ENCODE peak calls at places on chromosome 10, in four cellular contexts. A, E, L and X are unnamed samples.

GRCh38 chr10:82796510-82796909 is 921.5 kb downstream of the NRG3 start:
- DNase-seq in A (no peak), E (no peak), L (no peak), X (no peak)

GRCh38 chr10:62459500-62459899 is 85.3 kb downstream of the ZNF365 start:
- DNase-seq in A (no peak), E (no peak), L (no peak), X (no peak)

GRCh38 chr10:48462482-48463020 is 142.3 kb downstream of the ARHGAP22 start:
- DNase-seq in A (no peak), E (peak), L (no peak), X (no peak)

GRCh38 chr10:35448687-35449662 is 112.7 kb downstream of the CCNY start:
- DNase-seq in A (no peak), E (no peak), L (peak), X (no peak)

GRCh38 chr10:117112220-117112619 is 25.9 kb downstream of the VAX1 start:
- DNase-seq in A (no peak), E (no peak), L (peak), X (no peak)

GRCh38 chr10:712089-712488 is 22.6 kb upstream of the DIP2C start:
- DNase-seq in A (no peak), E (no peak), L (peak), X (no peak)

GRCh38 chr10:112851582-112851981 is 98.5 kb upstream of the TCF7L2 start:
- DNase-seq in A (no peak), E (no peak), L (no peak), X (no peak)

GRCh38 chr10:79249156-79250121 is 97.8 kb upstream of the PPIF start:
- DNase-seq in A (no peak), E (no peak), L (no peak), X (peak)

GRCh38 chr10:117537436-117537903 is 5.1 kb upstream of the EMX2 start:
- DNase-seq in A (peak), E (no peak), L (no peak), X (no peak)

GRCh38 chr10:5603091-5603847 is 63.1 kb downstream of the ASB13 start:
- DNase-seq in A (no peak), E (no peak), L (no peak), X (no peak)

GRCh38 chr10:32979041-32979440 is 21.0 kb upstream of the ITGB1 start:
- DNase-seq in A (no peak), E (no peak), L (no peak), X (no peak)

GRCh38 chr10:96610817-96611216 is 24.0 kb upstream of the TM9SF3 start:
- DNase-seq in A (no peak), E (no peak), L (no peak), X (no peak)

GRCh38 chr10:78719276-78719675 is 349.5 kb upstream of the ZMIZ1 start:
- DNase-seq in A (no peak), E (no peak), L (no peak), X (no peak)

GRCh38 chr10:96906864-96907263 is 74.8 kb downstream of the LCOR start:
- DNase-seq in A (no peak), E (no peak), L (no peak), X (peak)

GRCh38 chr10:119178371-119179119 is at the start of gene PRDX3:
- DNase-seq in A (peak), E (peak), L (peak), X (peak)
- TF ChIP-seq CBX5 in A (no peak), E (no peak), L (no peak), X (no peak)

GRCh38 chr10:86521620-86522384 is at the start of gene WAPL:
- DNase-seq in A (peak), E (peak), L (peak), X (peak)
- TF ChIP-seq POLR2A in A (peak), E (peak), L (peak), X (peak)

GRCh38 chr10:60944159-60944909 is at the start of gene RHOBTB1:
- DNase-seq in A (peak), E (peak), L (peak), X (no peak)

GRCh38 chr10:60944910-60945297 is 919 bp upstream of the RHOBTB1 start:
- DNase-seq in A (no peak), E (no peak), L (no peak), X (no peak)

GRCh38 chr10:60942134-60942533 is 1.9 kb downstream of the RHOBTB1 start:
- DNase-seq in A (no peak), E (no peak), L (no peak), X (no peak)

GRCh38 chr10:60943372-60944158 is 420 bp downstream of the RHOBTB1 start:
- DNase-seq in A (peak), E (peak), L (peak), X (no peak)

GRCh38 chr10:60942604-60943269 is 1.2 kb downstream of the RHOBTB1 start:
- DNase-seq in A (peak), E (no peak), L (no peak), X (no peak)
- TF ChIP-seq CBX5 in A (no peak), E (no peak), L (no peak), X (no peak)

GRCh38 chr10:132645630-132646442 is 108.2 kb downstream of the INPP5A start:
- DNase-seq in A (no peak), E (no peak), L (no peak), X (no peak)

GRCh38 chr10:132646443-132647097 is 109.0 kb downstream of the INPP5A start:
- DNase-seq in A (no peak), E (no peak), L (no peak), X (no peak)

GRCh38 chr10:132648871-132649528 is 111.4 kb downstream of the INPP5A start:
- DNase-seq in A (no peak), E (no peak), L (no peak), X (no peak)

GRCh38 chr10:132648072-132648855 is 110.7 kb downstream of the INPP5A start:
- DNase-seq in A (no peak), E (no peak), L (no peak), X (no peak)

GRCh38 chr10:132647424-132647823 is 109.8 kb downstream of the INPP5A start:
- DNase-seq in A (no peak), E (no peak), L (no peak), X (no peak)
- TF ChIP-seq POLR2A in A (no peak), E (no peak), L (no peak), X (no peak)

GRCh38 chr10:29424017-29424416 is 135.1 kb downstream of the LYZL1 start:
- DNase-seq in A (no peak), E (no peak), L (no peak), X (no peak)
- TF ChIP-seq CBX5 in A (no peak), E (no peak), L (no peak), X (no peak)

GRCh38 chr10:6985644-6986043 is 405.6 kb upstream of the PRKCQ start:
- DNase-seq in A (no peak), E (no peak), L (no peak), X (no peak)
- TF ChIP-seq POLR2A in A (no peak), E (no peak), L (no peak), X (no peak)